ENCODE peak calls at places on chromosomes 16 and 17, in ten cellular contexts. C is CD8-positive, alpha-beta T cell; T is OCI-LY7; L is mesothelial cell of epicardium; J is GM13977; R is IMR-90; H is cardiac muscle cell; I is AG04449; M is ascending aorta; V is endothelial cell. W is an unnamed sample.

GRCh38 chr16:84788968-84789371 is 30.8 kb upstream of the CRISPLD2 start:
- DNase-seq in C (no peak), T (no peak), L (no peak), J (no peak), R (no peak), H (no peak), I (no peak), M (no peak), V (no peak), W (no peak)

GRCh38 chr16:89646270-89646669 is 11.2 kb downstream of the CHMP1A start:
- DNase-seq in C (no peak), T (no peak), L (no peak), J (no peak), R (no peak), H (no peak), I (no peak), M (no peak), V (no peak), W (no peak)

GRCh38 chr17:18361837-18362380 is 1.4 kb downstream of the SHMT1 start:
- DNase-seq in C (no peak), T (peak), L (no peak), J (no peak), R (no peak), H (no peak), I (no peak), M (no peak), V (no peak), W (no peak)

GRCh38 chr16:22300427-22301071 is 3.3 kb downstream of the POLR3E start:
- DNase-seq in C (no peak), T (peak), L (no peak), J (peak), R (peak), H (peak), I (no peak), M (no peak), V (peak), W (no peak)

GRCh38 chr17:2090804-2091534 is 36.1 kb downstream of the HIC1 start:
- DNase-seq in C (no peak), T (no peak), L (peak), J (no peak), R (peak), H (no peak), I (peak), M (no peak), V (peak), W (no peak)

GRCh38 chr16:64061621-64062020 is 1060.2 kb downstream of the CDH11 start:
- DNase-seq in C (no peak), T (no peak), L (no peak), J (no peak), R (no peak), H (no peak), I (peak), M (no peak), V (no peak), W (no peak)

GRCh38 chr17:236641-237405 is 55.4 kb upstream of the DOC2B start:
- DNase-seq in C (no peak), T (no peak), L (no peak), J (no peak), R (no peak), H (no peak), I (no peak), M (peak), V (no peak), W (no peak)

GRCh38 chr16:62832214-62832613 is 796.0 kb upstream of the CDH8 start:
- DNase-seq in C (no peak), T (no peak), L (no peak), J (no peak), R (no peak), H (no peak), I (no peak), M (no peak), V (no peak), W (no peak)

GRCh38 chr16:72508196-72508595 is 336.2 kb upstream of the PMFBP1 start:
- DNase-seq in C (no peak), T (no peak), L (no peak), J (no peak), R (peak), H (no peak), I (peak), M (no peak), V (no peak), W (no peak)

GRCh38 chr16:69112285-69113129 is 7.1 kb downstream of the HAS3 start:
- DNase-seq in C (no peak), T (peak), L (no peak), J (peak), R (peak), H (peak), I (no peak), M (no peak), V (peak), W (peak)

GRCh38 chr16:3007957-3008748 is 4.6 kb upstream of the CLDN9 start:
- DNase-seq in C (no peak), T (peak), L (no peak), J (no peak), R (no peak), H (peak), I (no peak), M (no peak), V (no peak), W (no peak)

GRCh38 chr17:50949128-50950001 is 83.2 kb upstream of the TOB1 start:
- DNase-seq in C (no peak), T (no peak), L (no peak), J (peak), R (no peak), H (no peak), I (no peak), M (peak), V (no peak), W (no peak)

GRCh38 chr16:70665806-70666735 is 19.7 kb downstream of the IL34 start:
- DNase-seq in C (no peak), T (no peak), L (no peak), J (no peak), R (no peak), H (no peak), I (no peak), M (peak), V (no peak), W (no peak)

GRCh38 chr16:84924339-84925091 is 86.8 kb downstream of the ZDHHC7 start:
- DNase-seq in C (no peak), T (peak), L (no peak), J (no peak), R (no peak), H (no peak), I (no peak), M (no peak), V (no peak), W (no peak)

GRCh38 chr17:80892019-80892855 is 99.4 kb upstream of the CHMP6 start:
- DNase-seq in C (peak), T (no peak), L (no peak), J (peak), R (peak), H (peak), I (peak), M (no peak), V (no peak), W (peak)

GRCh38 chr16:84749815-84750214 is 50.0 kb downstream of the USP10 start:
- DNase-seq in C (no peak), T (no peak), L (no peak), J (no peak), R (no peak), H (no peak), I (no peak), M (no peak), V (no peak), W (no peak)

GRCh38 chr17:68509151-68510057 is 2.8 kb upstream of the PRKAR1A start:
- DNase-seq in C (no peak), T (peak), L (no peak), J (no peak), R (no peak), H (no peak), I (no peak), M (no peak), V (peak), W (no peak)

GRCh38 chr17:79912552-79913330 is 73.5 kb upstream of the CBX4 start:
- DNase-seq in C (no peak), T (no peak), L (no peak), J (no peak), R (no peak), H (no peak), I (no peak), M (no peak), V (no peak), W (no peak)

GRCh38 chr17:48612854-48613691 is 2.0 kb downstream of the HOXB8 start:
- DNase-seq in C (no peak), T (peak), L (no peak), J (peak), R (peak), H (peak), I (no peak), M (no peak), V (no peak), W (peak)
- TF ChIP-seq CTCF in C (peak), T (peak), L (peak), J (peak), R (peak), H (peak), I (peak), M (no peak), V (peak), W (no peak)

GRCh38 chr16:49703494-49703893 is 152.4 kb downstream of the ZNF423 start:
- DNase-seq in C (no peak), T (no peak), L (no peak), J (no peak), R (no peak), H (no peak), I (no peak), M (no peak), V (no peak), W (no peak)

GRCh38 chr16:49700928-49701685 is 154.8 kb downstream of the ZNF423 start:
- DNase-seq in C (no peak), T (no peak), L (no peak), J (no peak), R (no peak), H (peak), I (no peak), M (no peak), V (no peak), W (no peak)

GRCh38 chr16:49706620-49707355 is 149.1 kb downstream of the ZNF423 start:
- DNase-seq in C (no peak), T (no peak), L (no peak), J (no peak), R (no peak), H (no peak), I (no peak), M (no peak), V (no peak), W (no peak)

GRCh38 chr16:49701867-49702494 is 153.9 kb downstream of the ZNF423 start:
- DNase-seq in C (no peak), T (no peak), L (peak), J (no peak), R (no peak), H (peak), I (no peak), M (peak), V (no peak), W (no peak)

GRCh38 chr16:49704586-49705155 is 151.2 kb downstream of the ZNF423 start:
- DNase-seq in C (no peak), T (peak), L (no peak), J (no peak), R (no peak), H (no peak), I (no peak), M (no peak), V (no peak), W (no peak)
- TF ChIP-seq CTCF in C (no peak), T (peak), L (no peak), J (peak), R (peak), H (no peak), I (no peak), M (no peak), V (no peak), W (no peak)

GRCh38 chr16:11697319-11697718 is 29.1 kb downstream of the SNN start:
- DNase-seq in C (no peak), T (no peak), L (no peak), J (no peak), R (no peak), H (no peak), I (no peak), M (no peak), V (no peak), W (no peak)

GRCh38 chr16:11699234-11699894 is 31.1 kb downstream of the SNN start:
- DNase-seq in C (no peak), T (no peak), L (no peak), J (no peak), R (no peak), H (no peak), I (no peak), M (no peak), V (no peak), W (no peak)

GRCh38 chr16:11696266-11697012 is 28.2 kb downstream of the SNN start:
- DNase-seq in C (no peak), T (no peak), L (no peak), J (no peak), R (no peak), H (no peak), I (no peak), M (no peak), V (no peak), W (no peak)

GRCh38 chr16:11700264-11701029 is 32.2 kb downstream of the SNN start:
- DNase-seq in C (no peak), T (no peak), L (no peak), J (no peak), R (peak), H (no peak), I (no peak), M (no peak), V (no peak), W (no peak)

GRCh38 chr16:11698271-11698689 is 30.0 kb downstream of the SNN start:
- DNase-seq in C (no peak), T (peak), L (no peak), J (no peak), R (peak), H (no peak), I (no peak), M (no peak), V (no peak), W (no peak)
- TF ChIP-seq CTCF in C (no peak), T (peak), L (no peak), J (peak), R (peak), H (no peak), I (no peak), M (no peak), V (no peak), W (no peak)

GRCh38 chr16:9932919-9933653 is 249.1 kb downstream of the GRIN2A start:
- DNase-seq in C (no peak), T (no peak), L (no peak), J (no peak), R (no peak), H (no peak), I (no peak), M (no peak), V (no peak), W (no peak)
- TF ChIP-seq CTCF in C (no peak), T (no peak), L (no peak), J (no peak), R (no peak), H (no peak), I (no peak), M (no peak), V (no peak), W (no peak)

DNA sequence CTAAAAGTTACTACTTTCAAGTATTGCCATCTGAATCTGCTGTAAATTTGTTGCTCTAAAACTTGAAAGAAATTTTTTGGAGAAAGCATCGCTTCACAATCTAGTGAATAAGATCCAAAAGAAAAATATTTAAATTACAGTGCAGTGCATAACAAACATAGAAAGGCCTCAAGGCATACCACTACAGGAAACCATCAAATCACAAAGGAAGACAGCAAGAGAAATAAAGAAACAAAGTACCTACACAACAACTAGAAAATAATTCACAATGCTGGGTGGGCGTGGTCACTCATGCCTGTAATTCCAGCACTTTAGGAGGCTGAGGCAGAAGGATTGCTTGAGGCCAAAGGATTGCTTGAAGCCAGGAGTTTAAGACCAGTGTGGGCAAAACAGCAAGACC is 104.9 kb downstream of the BRIP1 start:
- DNase-seq in C (no peak), T (no peak), L (no peak), J (no peak), R (no peak), H (no peak), I (no peak), M (no peak), V (no peak), W (no peak)
- TF ChIP-seq CTCF in C (no peak), T (no peak), L (no peak), J (no peak), R (no peak), H (no peak), I (no peak), M (no peak), V (no peak), W (no peak)

GRCh38 chr16:15483857-15484256 is 49.5 kb downstream of the BMERB1 start:
- DNase-seq in C (no peak), T (peak), L (no peak), J (no peak), R (no peak), H (no peak), I (no peak), M (no peak), V (no peak), W (no peak)

GRCh38 chr16:15484662-15485061 is 50.3 kb downstream of the BMERB1 start:
- DNase-seq in C (no peak), T (no peak), L (no peak), J (no peak), R (peak), H (no peak), I (no peak), M (no peak), V (no peak), W (no peak)

GRCh38 chr16:15485175-15485574 is 50.8 kb downstream of the BMERB1 start:
- DNase-seq in C (no peak), T (no peak), L (no peak), J (no peak), R (no peak), H (no peak), I (no peak), M (no peak), V (no peak), W (no peak)

GRCh38 chr16:15482748-15483118 is 48.3 kb downstream of the BMERB1 start:
- DNase-seq in C (no peak), T (no peak), L (no peak), J (no peak), R (no peak), H (no peak), I (no peak), M (no peak), V (no peak), W (no peak)

DNA sequence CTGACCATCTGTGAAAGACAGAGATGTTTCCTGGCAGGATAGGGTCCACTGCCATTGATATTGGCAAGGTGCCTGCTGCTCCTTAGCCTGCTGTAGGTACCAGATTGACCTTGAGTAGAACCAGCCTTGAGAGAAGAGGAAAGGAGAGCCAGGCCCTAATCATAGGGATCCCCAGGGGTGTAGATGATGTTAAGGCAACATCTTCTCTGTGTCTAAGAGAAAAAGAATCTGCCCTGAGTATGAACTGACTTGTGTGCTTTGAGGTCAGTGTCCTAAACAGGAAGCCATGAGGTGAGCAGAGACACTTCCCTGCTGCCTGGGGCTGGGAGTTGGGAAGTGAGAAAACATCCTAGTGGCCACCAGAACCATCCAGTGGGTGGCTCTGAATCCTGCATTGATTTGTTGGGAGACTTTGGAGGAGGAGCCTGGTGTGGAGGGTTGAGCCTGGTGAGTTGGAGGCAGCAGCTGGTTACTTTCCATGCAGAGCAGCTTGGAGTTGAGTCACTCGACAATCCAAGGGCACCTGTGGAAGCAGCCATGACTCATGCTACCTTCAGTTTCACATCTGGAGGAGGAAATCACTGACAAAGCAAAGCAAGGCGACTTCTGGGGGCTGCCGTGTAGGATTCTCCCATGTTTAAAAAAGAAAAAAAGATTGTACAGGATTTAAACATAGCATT is 47.8 kb downstream of the BMERB1 start:
- DNase-seq in C (no peak), T (no peak), L (no peak), J (no peak), R (peak), H (no peak), I (peak), M (peak), V (peak), W (no peak)
- TF ChIP-seq CTCF in C (no peak), T (no peak), L (no peak), J (no peak), R (peak), H (peak), I (peak), M (no peak), V (no peak), W (no peak)

DNA sequence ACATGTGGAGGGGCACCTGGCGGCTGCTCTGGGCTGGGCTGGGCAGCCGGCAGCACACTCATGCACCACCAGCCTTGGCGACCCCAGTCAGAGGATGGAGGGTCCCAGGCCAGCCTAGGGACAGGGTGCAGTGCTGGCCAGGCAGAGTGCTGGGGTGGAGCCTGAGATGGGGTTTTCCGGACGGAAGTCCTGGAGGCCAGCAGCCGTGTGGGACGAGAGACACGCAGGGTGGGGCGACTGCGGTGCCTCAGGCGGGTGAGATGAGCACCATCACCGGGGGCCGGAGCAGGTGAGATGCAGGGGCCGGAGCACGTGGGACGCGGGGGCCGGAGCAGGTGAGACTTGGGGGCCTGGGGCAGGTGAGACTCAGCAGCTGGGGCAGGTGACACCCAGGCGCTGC is 55.2 kb downstream of the LMF1 start:
- DNase-seq in C (no peak), T (no peak), L (no peak), J (no peak), R (no peak), H (no peak), I (no peak), M (no peak), V (no peak), W (no peak)
- TF ChIP-seq CTCF in C (no peak), T (no peak), L (no peak), J (no peak), R (no peak), H (no peak), I (no peak), M (no peak), V (no peak), W (no peak)

DNA sequence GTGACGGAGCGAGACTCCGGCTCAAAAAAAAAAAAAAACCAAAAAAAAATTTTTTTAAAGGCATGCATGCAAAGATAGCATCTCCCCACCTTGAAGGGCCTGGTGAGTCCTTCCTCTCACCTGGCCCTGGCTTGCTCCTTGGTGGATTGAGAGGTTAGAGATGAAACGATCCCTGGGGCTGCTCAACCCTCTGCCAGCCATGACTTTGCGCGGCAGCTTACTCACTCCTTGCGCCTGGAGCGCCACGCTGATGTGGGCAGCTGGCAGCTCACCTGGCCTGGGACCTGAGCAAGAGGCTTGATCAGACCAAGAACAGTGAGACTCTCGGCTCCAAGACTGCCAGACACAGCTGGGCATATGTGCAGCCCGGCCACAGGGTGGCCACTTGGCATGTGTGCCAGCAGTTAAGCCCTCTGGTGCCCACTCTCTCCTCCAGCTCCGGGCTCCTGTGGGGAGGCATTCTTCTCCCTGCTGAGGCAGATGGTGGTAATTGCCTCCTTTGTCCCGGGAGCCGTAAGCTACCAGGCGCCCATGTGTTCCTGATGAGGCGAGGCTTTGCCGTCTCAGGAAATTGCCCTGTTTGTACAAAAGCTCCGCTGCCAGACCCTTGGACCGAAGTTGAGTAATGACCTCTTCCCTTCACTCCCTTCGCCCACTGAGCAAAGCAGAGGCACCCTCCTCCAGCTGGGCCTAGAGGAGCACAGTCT is 5.1 kb upstream of the EVPL start:
- DNase-seq in C (no peak), T (no peak), L (no peak), J (no peak), R (no peak), H (no peak), I (no peak), M (no peak), V (no peak), W (no peak)
- TF ChIP-seq CTCF in C (no peak), T (peak), L (no peak), J (no peak), R (no peak), H (no peak), I (no peak), M (no peak), V (no peak), W (no peak)

W was measured in GM13976.